ENCODE peak calls at places on chromosomes 1 and 21, in four cellular contexts. R is COR-L47; N is activated naive CD8-positive, alpha-beta T cell treated with anti-CD3 and anti-CD28 coated beads for 36 hours; I is NCI-H187 treated with DMSO at 0.1 percent for 48 hours. Y is an unnamed sample.

GRCh38 chr1:61270761-61271411 is 188.5 kb downstream of the NFIA start:
- DNase-seq in R (no peak), N (no peak), I (no peak), Y (no peak)

GRCh38 chr1:192861860-192862259 is 53.0 kb downstream of the RGS2 start:
- DNase-seq in R (no peak), N (no peak), I (no peak), Y (no peak)

GRCh38 chr1:231973840-231974239 is 347.2 kb downstream of the DISC1 start:
- DNase-seq in R (no peak), N (peak), I (no peak), Y (no peak)

GRCh38 chr1:184574588-184574987 is 180.1 kb downstream of the EDEM3 start:
- DNase-seq in R (no peak), N (no peak), I (no peak), Y (no peak)

GRCh38 chr1:67013573-67013972 is 40.4 kb downstream of the SLC35D1 start:
- DNase-seq in R (no peak), N (no peak), I (no peak), Y (no peak)

GRCh38 chr1:228870041-228870713 is 134.9 kb downstream of the RHOU start:
- DNase-seq in R (no peak), N (no peak), I (no peak), Y (no peak)

GRCh38 chr1:206754011-206754410 is 16.6 kb upstream of the IL19 start:
- DNase-seq in R (no peak), N (no peak), I (no peak), Y (no peak)

GRCh38 chr1:229529639-229530038 is 21.5 kb upstream of the NUP133 start:
- DNase-seq in R (no peak), N (no peak), I (no peak), Y (no peak)

GRCh38 chr1:204127597-204128242 is 24.1 kb downstream of the ETNK2 start:
- DNase-seq in R (peak), N (peak), I (peak), Y (no peak)

GRCh38 chr1:21313146-21313885 is 23.1 kb upstream of the ECE1 start:
- DNase-seq in R (no peak), N (no peak), I (no peak), Y (no peak)

GRCh38 chr21:46024983-46025860 is 43.7 kb downstream of the COL6A1 start:
- DNase-seq in R (no peak), N (no peak), I (no peak), Y (no peak)

GRCh38 chr1:57067863-57068262 is 102.0 kb upstream of the C8B start:
- DNase-seq in R (no peak), N (no peak), I (no peak), Y (no peak)

GRCh38 chr1:38027201-38028104 is 14.9 kb downstream of the UTP11 start:
- DNase-seq in R (no peak), N (no peak), I (no peak), Y (no peak)

GRCh38 chr1:173048629-173049326 is 2.0 kb downstream of the TNFSF18 start:
- DNase-seq in R (no peak), N (no peak), I (no peak), Y (no peak)

GRCh38 chr1:8604041-8604942 is 213.1 kb downstream of the RERE start:
- DNase-seq in R (no peak), N (peak), I (no peak), Y (peak)

GRCh38 chr1:205698921-205699320 is 18.6 kb upstream of the SLC45A3 start:
- DNase-seq in R (no peak), N (no peak), I (no peak), Y (no peak)

GRCh38 chr1:61757945-61758344 is 15.7 kb downstream of the PATJ start:
- DNase-seq in R (no peak), N (no peak), I (no peak), Y (no peak)

GRCh38 chr1:160862151-160863061 is at the start of gene CD244:
- DNase-seq in R (no peak), N (peak), I (no peak), Y (no peak)

GRCh38 chr1:206800411-206800810 is 28.1 kb upstream of the IL10 start:
- DNase-seq in R (no peak), N (no peak), I (no peak), Y (no peak)

GRCh38 chr1:19033926-19034680 is 77.6 kb upstream of the IFFO2 start:
- DNase-seq in R (no peak), N (no peak), I (no peak), Y (no peak)

GRCh38 chr1:58204284-58204683 is 342.2 kb downstream of the OMA1 start:
- DNase-seq in R (no peak), N (no peak), I (no peak), Y (no peak)

GRCh38 chr1:168553680-168554553 is 10.1 kb upstream of the XCL2 start:
- DNase-seq in R (no peak), N (peak), I (no peak), Y (no peak)

GRCh38 chr1:90162216-90162615 is 167.3 kb downstream of the ZNF326 start:
- DNase-seq in R (no peak), N (no peak), I (no peak), Y (no peak)

GRCh38 chr1:56330400-56331026 is 248.8 kb downstream of the PLPP3 start:
- DNase-seq in R (no peak), N (no peak), I (no peak), Y (no peak)

GRCh38 chr1:63868220-63868897 is 94.5 kb downstream of the ROR1 start:
- DNase-seq in R (no peak), N (no peak), I (no peak), Y (no peak)

GRCh38 chr1:31063636-31064035 is 1.9 kb downstream of the PUM1 start:
- DNase-seq in R (no peak), N (no peak), I (no peak), Y (no peak)